ENCODE peak calls at places on chromosomes 13 and 19, in five cellular contexts. One of them, this sample, is unnamed.

GRCh38 chr19:10419200-10419645 is 1.1 kb upstream of the PDE4A start:
- DNase-seq in stomach: no peak
- DNase-seq in Peyer's patch: no peak
- DNase-seq in heart left ventricle: no peak
- DNase-seq in body of pancreas: no peak
- DNase-seq in this sample: no peak

GRCh38 chr13:76380436-76381065 is 505.7 kb downstream of the KCTD12 start:
- DNase-seq in stomach: no peak
- DNase-seq in Peyer's patch: no peak
- DNase-seq in heart left ventricle: no peak
- DNase-seq in body of pancreas: no peak
- DNase-seq in this sample: no peak

GRCh38 chr13:20901668-20902437 is 693 bp downstream of the XPO4 start:
- DNase-seq in stomach: no peak
- DNase-seq in Peyer's patch: peak; percentile 71
- DNase-seq in heart left ventricle: peak; percentile 26
- DNase-seq in body of pancreas: peak; percentile 29
- DNase-seq in this sample: peak; percentile 79

GRCh38 chr13:26328326-26328725 is 74.4 kb downstream of the CDK8 start:
- DNase-seq in stomach: no peak
- DNase-seq in Peyer's patch: no peak
- DNase-seq in heart left ventricle: no peak
- DNase-seq in body of pancreas: no peak
- DNase-seq in this sample: no peak

GRCh38 chr13:99206873-99207272 is 6.2 kb downstream of the UBAC2 start:
- DNase-seq in stomach: no peak
- DNase-seq in Peyer's patch: no peak
- DNase-seq in heart left ventricle: no peak
- DNase-seq in body of pancreas: no peak
- DNase-seq in this sample: no peak

GRCh38 chr19:19259741-19260140 is 13.4 kb downstream of the TM6SF2 start:
- DNase-seq in stomach: no peak
- DNase-seq in Peyer's patch: no peak
- DNase-seq in heart left ventricle: no peak
- DNase-seq in body of pancreas: no peak
- DNase-seq in this sample: no peak

GRCh38 chr13:56932104-56932503 is 208.6 kb upstream of the PRR20A start:
- DNase-seq in stomach: no peak
- DNase-seq in Peyer's patch: no peak
- DNase-seq in heart left ventricle: no peak
- DNase-seq in body of pancreas: no peak
- DNase-seq in this sample: no peak

GRCh38 chr13:94711561-94712286 is 621 bp downstream of the SOX21 start:
- DNase-seq in stomach: no peak
- DNase-seq in Peyer's patch: no peak
- DNase-seq in heart left ventricle: no peak
- DNase-seq in body of pancreas: no peak
- DNase-seq in this sample: peak; percentile 77

GRCh38 chr19:6239401-6239844 is 40.4 kb downstream of the MLLT1 start:
- DNase-seq in stomach: peak; percentile 66
- DNase-seq in Peyer's patch: no peak
- DNase-seq in heart left ventricle: no peak
- DNase-seq in body of pancreas: peak; percentile 71
- DNase-seq in this sample: peak; percentile 64

GRCh38 chr13:108755084-108755483 is 125.7 kb downstream of the MYO16 start:
- DNase-seq in stomach: no peak
- DNase-seq in Peyer's patch: no peak
- DNase-seq in heart left ventricle: no peak
- DNase-seq in body of pancreas: no peak
- DNase-seq in this sample: no peak

GRCh38 chr13:107625648-107626047 is 589.7 kb downstream of the LIG4 start:
- DNase-seq in stomach: no peak
- DNase-seq in Peyer's patch: no peak
- DNase-seq in heart left ventricle: no peak
- DNase-seq in body of pancreas: no peak
- DNase-seq in this sample: no peak
- H3K27ac ChIP-seq in stomach: no peak overlapping the region
- H3K27ac ChIP-seq in Peyer's patch: no peak overlapping the region
- H3K27ac ChIP-seq in heart left ventricle: no peak overlapping the region
- H3K27ac ChIP-seq in body of pancreas: no peak overlapping the region
- H3K27ac ChIP-seq in this sample: no peak overlapping the region

DNA sequence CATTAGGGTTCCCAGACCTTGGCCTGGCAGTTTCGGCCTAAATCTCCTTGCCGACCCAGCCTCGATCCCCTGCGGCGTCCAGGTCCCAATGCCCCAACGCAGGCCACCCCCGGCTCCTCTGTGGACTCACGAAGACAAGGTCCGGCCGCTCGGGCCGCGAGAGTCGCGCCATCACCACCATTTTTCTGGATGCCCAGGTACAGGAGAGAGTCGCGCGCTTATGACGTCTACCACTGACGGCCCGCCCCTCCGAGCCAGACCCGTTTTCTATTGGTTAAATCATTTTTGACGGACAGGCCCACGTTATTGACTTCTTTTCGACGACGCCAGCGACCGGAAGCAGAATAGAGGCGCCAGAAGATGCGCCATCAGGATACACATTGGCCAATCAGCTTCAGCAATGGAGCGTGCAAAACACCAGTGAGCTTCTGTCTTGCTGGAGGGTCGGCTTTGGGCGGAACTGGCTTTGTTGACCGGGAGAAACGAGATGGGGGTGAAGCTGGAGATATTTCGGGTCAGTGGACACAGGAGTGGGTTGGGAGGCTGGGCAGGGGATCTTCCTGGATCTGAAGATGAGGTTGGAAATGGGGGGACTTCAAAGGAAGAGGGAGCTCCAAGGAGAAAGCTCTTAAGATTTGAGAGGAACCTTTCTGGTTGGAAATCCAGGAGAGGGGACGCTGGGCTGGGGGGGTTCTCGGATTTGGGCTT is at the start of the genes PET100 and XAB2:
- DNase-seq in stomach: peak; percentile 97
- DNase-seq in Peyer's patch: peak; percentile 96
- DNase-seq in heart left ventricle: peak; percentile 97
- DNase-seq in body of pancreas: peak; percentile 99
- DNase-seq in this sample: peak; percentile 95
- TF ChIP-seq POLR2A in stomach: no peak
- TF ChIP-seq POLR2A in Peyer's patch: peak; percentile 34
- TF ChIP-seq POLR2A in heart left ventricle: no peak
- TF ChIP-seq POLR2A in body of pancreas: peak; percentile 25
- TF ChIP-seq POLR2A in this sample: no peak

GRCh38 chr19:35736913-35737886 is 5.1 kb downstream of the IGFLR1 start:
- DNase-seq in stomach: no peak
- DNase-seq in Peyer's patch: no peak
- DNase-seq in heart left ventricle: no peak
- DNase-seq in body of pancreas: no peak
- DNase-seq in this sample: no peak
- H3K36me3 ChIP-seq in stomach: peaks cover 42% of the 10 kb centered on the region
- H3K36me3 ChIP-seq in Peyer's patch: no peaks in the 10 kb centered on the region
- H3K36me3 ChIP-seq in heart left ventricle: peaks cover 51% of the 10 kb centered on the region
- H3K36me3 ChIP-seq in body of pancreas: peaks cover 21% of the 10 kb centered on the region
- H3K36me3 ChIP-seq in this sample: peaks cover 73% of the 10 kb centered on the region

DNA sequence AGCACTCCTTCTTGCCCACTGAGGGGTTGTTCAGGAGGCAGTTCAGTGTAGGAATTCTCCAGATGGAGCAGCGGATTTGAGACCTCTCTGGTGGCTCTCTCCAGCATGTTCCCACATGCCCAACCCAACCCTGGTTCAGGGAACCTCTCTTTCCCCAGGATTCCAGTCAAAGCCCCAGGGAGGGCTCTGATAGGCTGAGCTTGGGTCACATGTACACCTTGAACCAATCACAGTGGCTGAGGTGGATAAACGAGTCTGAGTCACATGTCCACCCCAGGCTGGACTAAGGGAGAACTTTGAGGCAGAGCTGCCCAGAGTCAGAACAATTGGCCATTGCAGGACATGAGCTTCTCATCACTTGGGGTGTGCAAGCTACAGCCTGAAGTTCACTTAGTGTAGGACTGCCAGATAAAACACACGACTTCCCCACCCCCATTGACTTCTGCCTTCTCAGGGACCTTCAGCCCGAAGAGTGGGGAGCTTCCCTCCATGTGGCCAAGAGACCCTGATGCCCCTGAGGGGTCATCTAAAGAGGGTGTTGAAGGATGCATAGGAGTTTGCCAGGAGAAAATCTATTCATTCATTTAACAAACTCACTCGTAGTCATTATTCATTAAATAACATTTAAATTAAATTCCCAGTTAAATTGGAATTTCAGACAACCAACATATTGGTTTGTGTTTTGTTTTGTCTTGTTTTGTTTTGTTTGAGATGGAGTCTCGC is 4.0 kb upstream of the MAST3 start:
- DNase-seq in stomach: no peak
- DNase-seq in Peyer's patch: no peak
- DNase-seq in heart left ventricle: no peak
- DNase-seq in body of pancreas: no peak
- DNase-seq in this sample: no peak
- H3K27ac ChIP-seq in stomach: no peak overlapping the region
- H3K27ac ChIP-seq in Peyer's patch: no peak overlapping the region
- H3K27ac ChIP-seq in heart left ventricle: no peak overlapping the region
- H3K27ac ChIP-seq in body of pancreas: no peak overlapping the region
- H3K27ac ChIP-seq in this sample: peak overlapping the region; percentile 16

DNA sequence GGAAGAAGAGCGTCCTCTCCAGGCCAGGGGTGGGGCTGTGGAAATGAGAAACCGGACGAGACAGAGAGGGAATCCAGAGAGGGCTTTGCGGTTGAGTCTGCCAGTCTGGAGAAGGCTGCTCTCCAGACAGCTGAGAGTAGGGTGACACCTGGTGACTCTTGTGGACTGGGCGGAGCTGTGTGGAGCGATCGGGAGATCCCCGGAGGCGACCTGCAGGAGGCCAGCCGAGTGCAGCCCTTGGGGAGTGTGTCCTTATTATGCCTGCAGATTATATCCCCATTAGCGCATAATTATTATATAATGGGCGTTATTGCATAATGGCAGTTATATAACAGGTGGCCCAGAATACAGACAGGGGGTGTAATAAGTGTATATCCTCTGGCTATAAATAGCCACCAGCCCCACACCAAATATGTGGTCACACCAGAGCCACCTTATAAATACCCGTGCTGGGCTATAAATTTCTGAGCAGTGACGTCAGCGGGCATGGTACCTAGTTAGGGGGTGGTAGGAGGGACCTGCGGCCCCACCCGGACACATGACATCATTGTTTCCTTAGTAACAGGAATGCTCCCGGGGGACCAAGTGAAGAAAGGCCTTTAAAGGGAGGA is 41.2 kb downstream of the NFIX start:
- DNase-seq in stomach: peak; percentile 66
- DNase-seq in Peyer's patch: peak; percentile 88
- DNase-seq in heart left ventricle: no peak
- DNase-seq in body of pancreas: peak; percentile 63
- DNase-seq in this sample: no peak
- TF ChIP-seq POLR2A in stomach: no peak
- TF ChIP-seq POLR2A in Peyer's patch: peak; percentile 35
- TF ChIP-seq POLR2A in heart left ventricle: no peak
- TF ChIP-seq POLR2A in body of pancreas: no peak
- TF ChIP-seq POLR2A in this sample: no peak

GRCh38 chr19:11721681-11722080 is 17.1 kb downstream of the ZNF823 start:
- DNase-seq in stomach: no peak
- DNase-seq in Peyer's patch: no peak
- DNase-seq in heart left ventricle: no peak
- DNase-seq in body of pancreas: no peak
- DNase-seq in this sample: no peak

DNA sequence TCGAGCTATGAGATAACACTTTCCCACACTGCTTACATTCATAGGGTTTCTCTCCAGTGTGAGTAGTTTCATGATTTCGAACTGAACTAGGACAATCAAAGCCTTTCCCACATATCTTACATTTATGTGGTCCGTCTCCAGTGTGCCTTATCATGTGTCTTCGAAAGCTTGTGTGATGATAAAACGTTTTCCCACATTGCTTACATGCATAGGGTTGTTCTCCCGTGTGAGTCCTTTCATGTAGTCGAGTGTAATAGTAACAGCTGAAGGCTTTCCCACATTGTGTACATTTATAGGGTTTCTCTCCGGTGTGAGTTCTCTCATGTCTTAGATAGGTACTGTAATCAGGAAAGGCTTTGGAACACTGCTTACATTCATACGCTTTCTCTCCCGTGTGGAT is 16.3 kb downstream of the ZNF823 start:
- DNase-seq in stomach: no peak
- DNase-seq in Peyer's patch: no peak
- DNase-seq in heart left ventricle: no peak
- DNase-seq in body of pancreas: no peak
- DNase-seq in this sample: no peak
- H3K36me3 ChIP-seq in stomach: peaks cover 43% of the 10 kb centered on the region
- H3K36me3 ChIP-seq in Peyer's patch: no peaks in the 10 kb centered on the region
- H3K36me3 ChIP-seq in heart left ventricle: peaks cover 46% of the 10 kb centered on the region
- H3K36me3 ChIP-seq in body of pancreas: peaks cover 13% of the 10 kb centered on the region
- H3K36me3 ChIP-seq in this sample: peaks cover 7% of the 10 kb centered on the region